ENCODE peak calls at places on chromosomes 4 and X, in seven cellular contexts. One of them, this sample, is unnamed.

GRCh38 chrX:1476682-1477081 is 24.0 kb upstream of the ASMTL start:
- DNase-seq in fibroblast of lung: no peak
- DNase-seq in body of pancreas: no peak
- DNase-seq in left ventricle myocardium inferior: no peak
- DNase-seq in suprapubic skin: no peak
- DNase-seq in heart right ventricle: no peak
- DNase-seq in cardiac muscle cell: no peak
- DNase-seq in this sample: no peak

GRCh38 chr4:95267081-95267480 is 281.7 kb downstream of the UNC5C start:
- DNase-seq in heart right ventricle: no peak
- DNase-seq in body of pancreas: no peak
- DNase-seq in suprapubic skin: no peak
- DNase-seq in fibroblast of lung: peak; percentile 80
- DNase-seq in left ventricle myocardium inferior: no peak
- DNase-seq in cardiac muscle cell: no peak
- DNase-seq in this sample: peak; percentile 73

GRCh38 chr4:189083769-189084168 is 856.9 kb upstream of the FRG1 start:
- DNase-seq in fibroblast of lung: no peak
- DNase-seq in heart right ventricle: no peak
- DNase-seq in body of pancreas: no peak
- DNase-seq in left ventricle myocardium inferior: no peak
- DNase-seq in cardiac muscle cell: no peak
- DNase-seq in suprapubic skin: no peak
- DNase-seq in this sample: no peak

GRCh38 chr4:26420438-26420837 is 69.8 kb downstream of the CCKAR start:
- DNase-seq in cardiac muscle cell: no peak
- DNase-seq in left ventricle myocardium inferior: no peak
- DNase-seq in fibroblast of lung: peak; percentile 65
- DNase-seq in heart right ventricle: no peak
- DNase-seq in body of pancreas: no peak
- DNase-seq in suprapubic skin: no peak
- DNase-seq in this sample: peak; percentile 43

GRCh38 chr4:74692973-74693372 is 101.3 kb downstream of the BTC start:
- DNase-seq in cardiac muscle cell: no peak
- DNase-seq in left ventricle myocardium inferior: no peak
- DNase-seq in heart right ventricle: no peak
- DNase-seq in body of pancreas: no peak
- DNase-seq in fibroblast of lung: peak; percentile 65
- DNase-seq in suprapubic skin: no peak
- DNase-seq in this sample: no peak

GRCh38 chr4:184844742-184845141 is 19.0 kb upstream of the ACSL1 start:
- DNase-seq in body of pancreas: no peak
- DNase-seq in heart right ventricle: no peak
- DNase-seq in cardiac muscle cell: no peak
- DNase-seq in left ventricle myocardium inferior: no peak
- DNase-seq in suprapubic skin: no peak
- DNase-seq in fibroblast of lung: no peak
- DNase-seq in this sample: no peak

GRCh38 chr4:15153662-15154061 is 151.4 kb downstream of the CPEB2 start:
- DNase-seq in fibroblast of lung: no peak
- DNase-seq in left ventricle myocardium inferior: no peak
- DNase-seq in body of pancreas: no peak
- DNase-seq in heart right ventricle: no peak
- DNase-seq in suprapubic skin: no peak
- DNase-seq in cardiac muscle cell: no peak
- DNase-seq in this sample: peak; percentile 69

GRCh38 chr4:166012129-166013078 is 139.4 kb downstream of the TLL1 start:
- DNase-seq in left ventricle myocardium inferior: no peak
- DNase-seq in body of pancreas: no peak
- DNase-seq in heart right ventricle: no peak
- DNase-seq in cardiac muscle cell: no peak
- DNase-seq in suprapubic skin: no peak
- DNase-seq in fibroblast of lung: peak; percentile 72
- DNase-seq in this sample: no peak

GRCh38 chr4:146124023-146124680 is 51.4 kb upstream of the LSM6 start:
- DNase-seq in heart right ventricle: no peak
- DNase-seq in body of pancreas: no peak
- DNase-seq in suprapubic skin: no peak
- DNase-seq in cardiac muscle cell: no peak
- DNase-seq in left ventricle myocardium inferior: no peak
- DNase-seq in fibroblast of lung: peak; percentile 8
- DNase-seq in this sample: no peak

GRCh38 chrX:48590203-48591103 is 6.8 kb upstream of the WDR13 start:
- DNase-seq in fibroblast of lung: peak; percentile 57
- DNase-seq in left ventricle myocardium inferior: no peak
- DNase-seq in cardiac muscle cell: no peak
- DNase-seq in body of pancreas: no peak
- DNase-seq in heart right ventricle: no peak
- DNase-seq in suprapubic skin: no peak
- DNase-seq in this sample: no peak

GRCh38 chr4:185238261-185238681 is 28.9 kb downstream of the SNX25 start:
- DNase-seq in cardiac muscle cell: no peak
- DNase-seq in suprapubic skin: no peak
- DNase-seq in heart right ventricle: no peak
- DNase-seq in body of pancreas: no peak
- DNase-seq in left ventricle myocardium inferior: no peak
- DNase-seq in fibroblast of lung: peak; percentile 84
- DNase-seq in this sample: peak; percentile 48

GRCh38 chr4:5027366-5027765 is 8.1 kb upstream of the CYTL1 start:
- DNase-seq in heart right ventricle: no peak
- DNase-seq in left ventricle myocardium inferior: no peak
- DNase-seq in fibroblast of lung: peak; percentile 61
- DNase-seq in suprapubic skin: no peak
- DNase-seq in cardiac muscle cell: no peak
- DNase-seq in body of pancreas: no peak
- DNase-seq in this sample: no peak

GRCh38 chr4:26992657-26993361 is 132.2 kb downstream of the STIM2 start:
- DNase-seq in suprapubic skin: no peak
- DNase-seq in fibroblast of lung: peak; percentile 95
- DNase-seq in body of pancreas: peak; percentile 31
- DNase-seq in left ventricle myocardium inferior: no peak
- DNase-seq in heart right ventricle: peak; percentile 75
- DNase-seq in cardiac muscle cell: peak; percentile 21
- DNase-seq in this sample: peak; percentile 78

GRCh38 chrX:94107981-94108380 is 434.0 kb downstream of the FAM133A start:
- DNase-seq in cardiac muscle cell: no peak
- DNase-seq in heart right ventricle: no peak
- DNase-seq in left ventricle myocardium inferior: no peak
- DNase-seq in suprapubic skin: no peak
- DNase-seq in body of pancreas: no peak
- DNase-seq in fibroblast of lung: no peak
- DNase-seq in this sample: no peak

GRCh38 chr4:111494971-111495370 is 650.3 kb upstream of the FAM241A start:
- DNase-seq in suprapubic skin: no peak
- DNase-seq in left ventricle myocardium inferior: no peak
- DNase-seq in fibroblast of lung: peak; percentile 79
- DNase-seq in heart right ventricle: no peak
- DNase-seq in body of pancreas: no peak
- DNase-seq in cardiac muscle cell: no peak
- DNase-seq in this sample: no peak

GRCh38 chr4:16790508-16790907 is 107.9 kb downstream of the LDB2 start:
- DNase-seq in body of pancreas: no peak
- DNase-seq in suprapubic skin: no peak
- DNase-seq in heart right ventricle: no peak
- DNase-seq in left ventricle myocardium inferior: no peak
- DNase-seq in cardiac muscle cell: no peak
- DNase-seq in fibroblast of lung: peak; percentile 26
- DNase-seq in this sample: no peak

GRCh38 chrX:12403474-12404082 is 265.3 kb downstream of the FRMPD4 start:
- DNase-seq in body of pancreas: no peak
- DNase-seq in cardiac muscle cell: no peak
- DNase-seq in heart right ventricle: no peak
- DNase-seq in suprapubic skin: no peak
- DNase-seq in fibroblast of lung: no peak
- DNase-seq in left ventricle myocardium inferior: no peak
- DNase-seq in this sample: no peak

GRCh38 chr4:153781717-153782416 is 7.0 kb downstream of the SFRP2 start:
- DNase-seq in body of pancreas: no peak
- DNase-seq in left ventricle myocardium inferior: no peak
- DNase-seq in cardiac muscle cell: no peak
- DNase-seq in heart right ventricle: no peak
- DNase-seq in fibroblast of lung: peak; percentile 44
- DNase-seq in suprapubic skin: no peak
- DNase-seq in this sample: no peak

GRCh38 chr4:129971419-129971818 is 875.5 kb downstream of the C4orf33 start:
- DNase-seq in suprapubic skin: no peak
- DNase-seq in left ventricle myocardium inferior: no peak
- DNase-seq in fibroblast of lung: no peak
- DNase-seq in cardiac muscle cell: no peak
- DNase-seq in body of pancreas: no peak
- DNase-seq in heart right ventricle: no peak
- DNase-seq in this sample: no peak

GRCh38 chrX:37383313-37383712 is 34.1 kb downstream of the PRRG1 start:
- DNase-seq in left ventricle myocardium inferior: no peak
- DNase-seq in suprapubic skin: no peak
- DNase-seq in heart right ventricle: no peak
- DNase-seq in fibroblast of lung: no peak
- DNase-seq in body of pancreas: no peak
- DNase-seq in cardiac muscle cell: no peak
- DNase-seq in this sample: no peak

GRCh38 chr4:1715002-1715761 is 3.1 kb upstream of the SLBP start:
- DNase-seq in heart right ventricle: no peak
- DNase-seq in fibroblast of lung: no peak
- DNase-seq in left ventricle myocardium inferior: no peak
- DNase-seq in cardiac muscle cell: no peak
- DNase-seq in suprapubic skin: no peak
- DNase-seq in body of pancreas: peak; percentile 37
- DNase-seq in this sample: no peak

GRCh38 chrX:151396042-151396826 is 772 bp upstream of the VMA21 start:
- DNase-seq in left ventricle myocardium inferior: peak; percentile 16
- DNase-seq in body of pancreas: peak; percentile 69
- DNase-seq in cardiac muscle cell: no peak
- DNase-seq in heart right ventricle: peak; percentile 7
- DNase-seq in suprapubic skin: no peak
- DNase-seq in fibroblast of lung: peak; percentile 67
- DNase-seq in this sample: peak; percentile 17

GRCh38 chr4:116302990-116303735 is 782.2 kb downstream of the TRAM1L1 start:
- DNase-seq in fibroblast of lung: no peak
- DNase-seq in suprapubic skin: no peak
- DNase-seq in cardiac muscle cell: no peak
- DNase-seq in left ventricle myocardium inferior: no peak
- DNase-seq in heart right ventricle: no peak
- DNase-seq in body of pancreas: no peak
- DNase-seq in this sample: no peak

GRCh38 chrX:3589474-3589873 is 124.0 kb downstream of the PRKX start:
- DNase-seq in fibroblast of lung: no peak
- DNase-seq in suprapubic skin: no peak
- DNase-seq in left ventricle myocardium inferior: no peak
- DNase-seq in heart right ventricle: no peak
- DNase-seq in cardiac muscle cell: no peak
- DNase-seq in body of pancreas: no peak
- DNase-seq in this sample: no peak

GRCh38 chr4:2041234-2042130 is 17.6 kb upstream of the NAT8L start:
- DNase-seq in left ventricle myocardium inferior: peak; percentile 84
- DNase-seq in heart right ventricle: peak; percentile 73
- DNase-seq in cardiac muscle cell: peak; percentile 83
- DNase-seq in body of pancreas: peak; percentile 85
- DNase-seq in suprapubic skin: peak; percentile 79
- DNase-seq in fibroblast of lung: peak; percentile 51
- DNase-seq in this sample: peak; percentile 58

GRCh38 chr4:71188197-71188625 is 150.6 kb upstream of the SLC4A4 start:
- DNase-seq in heart right ventricle: no peak
- DNase-seq in cardiac muscle cell: peak; percentile 53
- DNase-seq in suprapubic skin: no peak
- DNase-seq in body of pancreas: no peak
- DNase-seq in fibroblast of lung: no peak
- DNase-seq in left ventricle myocardium inferior: no peak
- DNase-seq in this sample: no peak

GRCh38 chrX:16023790-16024734 is 99.3 kb upstream of the GRPR start:
- DNase-seq in fibroblast of lung: peak; percentile 71
- DNase-seq in body of pancreas: no peak
- DNase-seq in suprapubic skin: no peak
- DNase-seq in cardiac muscle cell: no peak
- DNase-seq in heart right ventricle: no peak
- DNase-seq in left ventricle myocardium inferior: no peak
- DNase-seq in this sample: peak; percentile 13

GRCh38 chr4:99852199-99852718 is 35.6 kb downstream of the DAPP1 start:
- DNase-seq in body of pancreas: no peak
- DNase-seq in suprapubic skin: no peak
- DNase-seq in left ventricle myocardium inferior: no peak
- DNase-seq in fibroblast of lung: no peak
- DNase-seq in heart right ventricle: no peak
- DNase-seq in cardiac muscle cell: no peak
- DNase-seq in this sample: no peak
- H3K4me3 ChIP-seq in body of pancreas: no peak overlapping the region
- H3K4me3 ChIP-seq in suprapubic skin: no peak overlapping the region
- H3K4me3 ChIP-seq in left ventricle myocardium inferior: no peak overlapping the region
- H3K4me3 ChIP-seq in fibroblast of lung: no peak overlapping the region
- H3K4me3 ChIP-seq in heart right ventricle: no peak overlapping the region
- H3K4me3 ChIP-seq in cardiac muscle cell: no peak overlapping the region
- H3K4me3 ChIP-seq in this sample: no peak overlapping the region

DNA sequence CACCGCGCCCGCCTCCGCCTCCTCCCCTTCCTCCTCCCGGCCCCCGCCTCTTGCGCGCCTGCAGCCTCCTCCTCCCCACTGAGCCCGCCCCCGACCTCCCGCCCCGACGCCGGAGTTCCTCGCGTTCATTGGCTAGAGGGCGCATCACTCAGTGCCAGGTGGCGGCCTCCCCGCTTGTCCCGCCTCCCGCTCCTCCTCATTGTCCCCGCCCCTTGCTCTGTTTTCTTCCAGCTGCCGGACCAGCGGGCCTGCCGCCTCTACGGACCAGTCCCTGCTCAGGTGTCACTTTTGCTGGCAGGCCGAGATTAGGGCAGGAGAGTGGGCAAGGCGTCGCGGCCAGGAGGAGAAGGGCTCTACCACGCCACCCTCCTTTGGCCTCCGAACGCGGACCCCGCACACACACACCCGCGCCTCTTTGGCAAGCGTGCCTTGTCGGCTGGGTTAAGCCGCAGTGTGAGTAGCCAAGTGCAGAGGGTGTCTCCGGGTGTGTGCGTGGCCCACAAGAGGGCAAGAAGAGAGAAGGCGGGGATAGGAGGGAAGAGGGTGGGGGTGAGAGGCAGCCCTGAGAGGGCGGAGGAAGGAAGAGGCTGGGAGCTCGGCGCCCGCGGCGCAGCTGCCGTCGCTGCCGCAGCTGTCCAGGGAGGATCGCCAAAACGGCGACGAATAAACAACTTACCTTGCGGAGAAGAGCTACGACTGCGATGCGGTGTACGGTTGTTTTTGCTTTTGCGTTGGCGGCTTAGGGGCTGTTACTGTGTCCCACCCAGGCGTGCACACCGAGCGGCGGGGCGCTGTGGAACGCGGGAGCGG is 436 bp upstream of the PPP3CA start:
- DNase-seq in heart right ventricle: peak; percentile 99
- DNase-seq in body of pancreas: peak; percentile 99
- DNase-seq in fibroblast of lung: peak; percentile 96
- DNase-seq in suprapubic skin: peak; percentile 99
- DNase-seq in cardiac muscle cell: peak; percentile 98
- DNase-seq in left ventricle myocardium inferior: peak; percentile 99
- DNase-seq in this sample: peak; percentile 96
- TF ChIP-seq CTCF in heart right ventricle: peak; percentile 12
- TF ChIP-seq CTCF in body of pancreas: peak; percentile 19
- TF ChIP-seq CTCF in fibroblast of lung: no peak
- TF ChIP-seq CTCF in suprapubic skin: no peak
- TF ChIP-seq CTCF in cardiac muscle cell: peak; percentile 23
- TF ChIP-seq CTCF in left ventricle myocardium inferior: peak; percentile 14
- TF ChIP-seq CTCF in this sample: no peak

GRCh38 chrX:123230798-123231197 is 46.7 kb downstream of the GRIA3 start:
- DNase-seq in heart right ventricle: no peak
- DNase-seq in left ventricle myocardium inferior: no peak
- DNase-seq in cardiac muscle cell: no peak
- DNase-seq in fibroblast of lung: no peak
- DNase-seq in suprapubic skin: no peak
- DNase-seq in body of pancreas: no peak
- DNase-seq in this sample: no peak
- H3K27ac ChIP-seq in heart right ventricle: no peak overlapping the region
- H3K27ac ChIP-seq in left ventricle myocardium inferior: no peak overlapping the region
- H3K27ac ChIP-seq in cardiac muscle cell: no peak overlapping the region
- H3K27ac ChIP-seq in fibroblast of lung: no peak overlapping the region
- H3K27ac ChIP-seq in suprapubic skin: no peak overlapping the region
- H3K27ac ChIP-seq in body of pancreas: no peak overlapping the region
- H3K27ac ChIP-seq in this sample: no peak overlapping the region

GRCh38 chr4:108172231-108172779 is 3.6 kb upstream of the LEF1 start:
- DNase-seq in heart right ventricle: peak; percentile 6
- DNase-seq in suprapubic skin: no peak
- DNase-seq in body of pancreas: no peak
- DNase-seq in left ventricle myocardium inferior: no peak
- DNase-seq in cardiac muscle cell: peak; percentile 66
- DNase-seq in fibroblast of lung: peak; percentile 48
- DNase-seq in this sample: no peak
- H3K4me3 ChIP-seq in heart right ventricle: peak overlapping the region; percentile 41
- H3K4me3 ChIP-seq in suprapubic skin: peak overlapping the region; percentile 65
- H3K4me3 ChIP-seq in body of pancreas: no peak overlapping the region
- H3K4me3 ChIP-seq in left ventricle myocardium inferior: peak overlapping the region; percentile 71
- H3K4me3 ChIP-seq in cardiac muscle cell: peak overlapping the region; percentile 22
- H3K4me3 ChIP-seq in fibroblast of lung: peak overlapping the region; percentile 63
- H3K4me3 ChIP-seq in this sample: peak overlapping the region; percentile 65

This sample was measured in brain microvascular endothelial cell.